ENCODE peak calls at places on chromosomes 13 and 19, in six cellular contexts. One of them, this sample, is unnamed.
A peak's percentile ranks its signal among the peaks of the same experiment; 100 is the strongest.

GRCh38 chr19:2952953-2953481 is 8.2 kb upstream of the ZNF77 start:
- DNase-seq in GM23338: no peak
- DNase-seq in heart left ventricle: no peak
- DNase-seq in RWPE1: peak; percentile 56
- DNase-seq in suprapubic skin: no peak
- DNase-seq in uterus: no peak
- DNase-seq in this sample: peak; percentile 83

GRCh38 chr13:33112745-33113144 is 96.5 kb downstream of the KL start:
- DNase-seq in GM23338: no peak
- DNase-seq in heart left ventricle: peak; percentile 48
- DNase-seq in RWPE1: no peak
- DNase-seq in suprapubic skin: no peak
- DNase-seq in uterus: no peak
- DNase-seq in this sample: no peak

GRCh38 chr13:27374650-27375049 is 49.8 kb upstream of the GTF3A start:
- DNase-seq in GM23338: peak; percentile 89
- DNase-seq in heart left ventricle: peak; percentile 58
- DNase-seq in RWPE1: peak; percentile 79
- DNase-seq in suprapubic skin: no peak
- DNase-seq in uterus: peak; percentile 48
- DNase-seq in this sample: peak; percentile 85

GRCh38 chr19:48230555-48231129 is 25.1 kb downstream of the CARD8 start:
- DNase-seq in GM23338: no peak
- DNase-seq in heart left ventricle: no peak
- DNase-seq in RWPE1: no peak
- DNase-seq in suprapubic skin: no peak
- DNase-seq in uterus: no peak
- DNase-seq in this sample: no peak

GRCh38 chr19:55546822-55547614 is 1.7 kb upstream of the SBK3 start:
- DNase-seq in GM23338: peak; percentile 46
- DNase-seq in heart left ventricle: peak; percentile 92
- DNase-seq in RWPE1: no peak
- DNase-seq in suprapubic skin: peak; percentile 82
- DNase-seq in uterus: peak; percentile 44
- DNase-seq in this sample: peak; percentile 46

GRCh38 chr13:55572862-55573261 is 1567.9 kb upstream of the PRR20A start:
- DNase-seq in GM23338: no peak
- DNase-seq in heart left ventricle: no peak
- DNase-seq in RWPE1: no peak
- DNase-seq in suprapubic skin: no peak
- DNase-seq in uterus: no peak
- DNase-seq in this sample: no peak

GRCh38 chr13:23699271-23699670 is 129.1 kb downstream of the TNFRSF19 start:
- DNase-seq in GM23338: no peak
- DNase-seq in heart left ventricle: no peak
- DNase-seq in RWPE1: no peak
- DNase-seq in suprapubic skin: no peak
- DNase-seq in uterus: no peak
- DNase-seq in this sample: no peak

GRCh38 chr13:34164585-34164984 is 346.6 kb downstream of the RFC3 start:
- DNase-seq in GM23338: peak; percentile 33
- DNase-seq in heart left ventricle: no peak
- DNase-seq in RWPE1: no peak
- DNase-seq in suprapubic skin: no peak
- DNase-seq in uterus: no peak
- DNase-seq in this sample: no peak

GRCh38 chr19:58033741-58034475 is at the start of gene ZSCAN1:
- DNase-seq in GM23338: peak; percentile 98
- DNase-seq in heart left ventricle: peak; percentile 95
- DNase-seq in RWPE1: no peak
- DNase-seq in suprapubic skin: peak; percentile 73
- DNase-seq in uterus: peak; percentile 72
- DNase-seq in this sample: peak; percentile 78

GRCh38 chr13:43786766-43787517 is at the start of gene ENOX1:
- DNase-seq in GM23338: peak; percentile 77
- DNase-seq in heart left ventricle: peak; percentile 83
- DNase-seq in RWPE1: peak; percentile 28
- DNase-seq in suprapubic skin: peak; percentile 65
- DNase-seq in uterus: peak; percentile 68
- DNase-seq in this sample: peak; percentile 22

GRCh38 chr13:43305416-43305815 is 282.0 kb downstream of the DNAJC15 start:
- DNase-seq in GM23338: no peak
- DNase-seq in heart left ventricle: no peak
- DNase-seq in RWPE1: no peak
- DNase-seq in suprapubic skin: no peak
- DNase-seq in uterus: no peak
- DNase-seq in this sample: no peak

GRCh38 chr13:77002590-77003190 is 10.8 kb downstream of the CLN5 start:
- DNase-seq in GM23338: peak; percentile 71
- DNase-seq in heart left ventricle: no peak
- DNase-seq in RWPE1: peak; percentile 30
- DNase-seq in suprapubic skin: no peak
- DNase-seq in uterus: no peak
- DNase-seq in this sample: no peak

DNA sequence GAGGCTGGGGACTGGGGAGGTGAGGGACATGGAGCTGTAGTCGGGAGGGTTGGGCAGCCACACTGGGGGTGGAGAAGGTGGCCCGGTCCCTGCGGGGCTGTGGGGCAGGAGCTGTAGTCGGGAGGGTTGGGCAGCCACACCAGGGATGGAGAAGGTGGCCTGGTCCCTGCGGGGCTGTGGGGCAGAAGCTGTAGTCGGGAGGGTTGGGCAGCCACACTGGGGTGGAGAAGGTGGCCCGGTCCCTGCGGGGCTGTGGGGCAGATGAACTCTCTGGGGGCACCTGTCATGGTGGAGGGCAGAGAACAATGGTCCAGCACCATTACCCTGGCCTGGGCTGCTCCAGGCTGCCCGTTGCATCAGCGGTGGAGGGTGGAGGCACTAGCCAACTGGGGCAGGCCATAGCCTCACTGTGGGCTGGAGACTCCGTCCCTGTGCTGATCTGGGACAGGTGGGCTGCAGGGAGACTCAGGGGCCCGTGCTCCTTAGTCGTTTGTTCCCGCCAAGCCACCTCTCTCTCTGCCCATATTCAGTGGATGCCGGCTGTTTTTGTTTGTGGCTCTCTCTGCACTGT is 51.4 kb downstream of the ATP11A start:
- DNase-seq in GM23338: no peak
- DNase-seq in heart left ventricle: no peak
- DNase-seq in RWPE1: no peak
- DNase-seq in suprapubic skin: no peak
- DNase-seq in uterus: no peak
- DNase-seq in this sample: no peak
- H3K27ac ChIP-seq in GM23338: peak overlapping the region; percentile 20
- H3K27ac ChIP-seq in heart left ventricle: peak overlapping the region; percentile 84
- H3K27ac ChIP-seq in RWPE1: no peak overlapping the region
- H3K27ac ChIP-seq in suprapubic skin: peak overlapping the region; percentile 73
- H3K27ac ChIP-seq in uterus: peak overlapping the region; percentile 80
- H3K27ac ChIP-seq in this sample: peak overlapping the region; percentile 12

GRCh38 chr13:113838711-113839201 is 25.1 kb downstream of the GAS6 start:
- DNase-seq in GM23338: no peak
- DNase-seq in heart left ventricle: no peak
- DNase-seq in RWPE1: no peak
- DNase-seq in suprapubic skin: no peak
- DNase-seq in uterus: no peak
- DNase-seq in this sample: no peak

GRCh38 chr13:113836917-113837553 is 26.8 kb downstream of the GAS6 start:
- DNase-seq in GM23338: no peak
- DNase-seq in heart left ventricle: peak; percentile 84
- DNase-seq in RWPE1: peak; percentile 77
- DNase-seq in suprapubic skin: no peak
- DNase-seq in uterus: peak; percentile 79
- DNase-seq in this sample: peak; percentile 53

GRCh38 chr13:113835461-113836274 is 28.2 kb downstream of the GAS6 start:
- DNase-seq in GM23338: no peak
- DNase-seq in heart left ventricle: no peak
- DNase-seq in RWPE1: no peak
- DNase-seq in suprapubic skin: no peak
- DNase-seq in uterus: no peak
- DNase-seq in this sample: no peak

GRCh38 chr13:113839536-113840204 is 24.2 kb downstream of the GAS6 start:
- DNase-seq in GM23338: no peak
- DNase-seq in heart left ventricle: peak; percentile 74
- DNase-seq in RWPE1: no peak
- DNase-seq in suprapubic skin: no peak
- DNase-seq in uterus: no peak
- DNase-seq in this sample: peak; percentile 76

GRCh38 chr13:113837554-113838355 is 26.1 kb downstream of the GAS6 start:
- DNase-seq in GM23338: no peak
- DNase-seq in heart left ventricle: peak; percentile 98
- DNase-seq in RWPE1: peak; percentile 93
- DNase-seq in suprapubic skin: peak; percentile 95
- DNase-seq in uterus: peak; percentile 98
- DNase-seq in this sample: peak; percentile 86
- H3K27ac ChIP-seq in GM23338: peak overlapping the region; percentile 50
- H3K27ac ChIP-seq in heart left ventricle: peak overlapping the region; percentile 81
- H3K27ac ChIP-seq in RWPE1: peak overlapping the region; percentile 100
- H3K27ac ChIP-seq in suprapubic skin: peak overlapping the region; percentile 81
- H3K27ac ChIP-seq in uterus: peak overlapping the region; percentile 92
- H3K27ac ChIP-seq in this sample: peak overlapping the region; percentile 24

DNA sequence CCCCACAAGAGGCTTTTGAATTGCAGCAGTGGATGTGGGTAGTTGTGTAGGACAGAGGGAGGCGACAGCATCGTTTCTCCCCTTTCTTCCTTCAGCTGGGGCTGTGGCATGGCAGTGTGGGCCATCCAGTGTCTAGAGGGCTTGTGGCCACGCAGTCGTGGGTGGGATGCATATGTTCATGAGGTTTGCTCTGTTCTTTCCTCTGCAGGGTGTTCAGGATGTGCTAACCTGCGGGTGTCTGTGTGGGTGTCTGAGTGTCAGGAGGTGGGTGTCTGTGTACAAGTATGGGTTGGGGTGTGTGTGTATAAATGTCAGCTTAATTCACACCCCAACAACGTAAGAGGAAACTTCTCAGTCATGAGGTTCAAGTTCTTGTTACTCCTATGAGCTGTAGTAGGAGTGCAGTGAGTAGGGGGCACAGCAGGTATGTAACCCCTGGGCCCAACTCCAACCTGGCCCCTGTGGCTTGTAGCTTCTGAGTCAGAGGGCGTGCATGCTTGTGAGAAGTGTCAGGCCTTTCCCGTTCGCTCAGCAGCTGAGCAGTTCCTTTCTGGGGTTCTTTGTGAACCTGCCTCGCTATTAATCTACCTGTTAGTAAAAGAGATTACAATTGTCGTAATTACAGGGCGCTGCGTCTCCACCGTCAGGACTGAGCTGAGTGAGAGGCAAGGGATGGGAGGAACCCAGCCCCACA is 49.0 kb downstream of the NFIX start:
- DNase-seq in GM23338: no peak
- DNase-seq in heart left ventricle: no peak
- DNase-seq in RWPE1: no peak
- DNase-seq in suprapubic skin: no peak
- DNase-seq in uterus: no peak
- DNase-seq in this sample: no peak
- H3K27ac ChIP-seq in GM23338: no peak overlapping the region
- H3K27ac ChIP-seq in heart left ventricle: peak overlapping the region; percentile 22
- H3K27ac ChIP-seq in RWPE1: peak overlapping the region; percentile 58
- H3K27ac ChIP-seq in suprapubic skin: peak overlapping the region; percentile 68
- H3K27ac ChIP-seq in uterus: peak overlapping the region; percentile 64
- H3K27ac ChIP-seq in this sample: no peak overlapping the region

DNA sequence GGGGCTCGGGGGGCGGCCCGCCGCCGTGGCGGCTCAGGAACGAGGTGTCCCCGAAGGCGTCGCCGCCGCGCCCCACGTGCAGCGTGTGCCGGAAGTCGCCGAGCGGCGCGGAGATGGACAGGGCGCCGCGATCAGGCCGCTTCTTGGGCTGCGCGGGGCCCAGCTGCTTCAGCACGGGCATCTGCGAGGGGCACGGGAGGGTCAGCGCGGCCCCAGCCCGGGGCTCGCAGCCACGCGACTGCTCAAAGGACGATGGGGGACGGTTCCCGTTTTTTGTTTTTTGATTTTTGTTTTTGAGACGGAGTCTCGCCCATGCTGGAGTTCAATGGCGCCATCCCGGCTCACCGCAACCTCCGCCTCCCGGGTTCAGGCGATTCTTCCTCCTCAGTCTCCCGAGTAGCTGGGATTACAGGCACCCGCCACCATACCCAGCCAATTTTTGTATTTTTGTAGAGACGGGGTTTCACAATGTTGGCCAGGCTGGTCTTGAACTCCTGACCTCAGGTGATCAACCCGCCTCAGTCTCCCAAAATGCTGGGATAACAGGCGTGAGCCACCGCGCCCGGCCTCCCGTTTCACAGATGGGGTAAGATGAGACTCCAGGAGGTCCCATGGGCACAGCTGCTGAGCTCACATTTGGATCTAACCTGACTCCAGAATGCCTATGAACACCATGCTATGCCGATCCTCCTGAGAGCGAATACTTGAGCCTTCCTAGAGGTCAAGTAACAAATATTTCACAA is 2.0 kb upstream of the LENG9 start:
- DNase-seq in GM23338: peak; percentile 54
- DNase-seq in heart left ventricle: no peak
- DNase-seq in RWPE1: no peak
- DNase-seq in suprapubic skin: peak; percentile 71
- DNase-seq in uterus: no peak
- DNase-seq in this sample: peak; percentile 34
- H3K27ac ChIP-seq in GM23338: no peak overlapping the region
- H3K27ac ChIP-seq in heart left ventricle: no peak overlapping the region
- H3K27ac ChIP-seq in RWPE1: peak overlapping the region; percentile 99
- H3K27ac ChIP-seq in suprapubic skin: no peak overlapping the region
- H3K27ac ChIP-seq in uterus: no peak overlapping the region
- H3K27ac ChIP-seq in this sample: peak overlapping the region; percentile 99

DNA sequence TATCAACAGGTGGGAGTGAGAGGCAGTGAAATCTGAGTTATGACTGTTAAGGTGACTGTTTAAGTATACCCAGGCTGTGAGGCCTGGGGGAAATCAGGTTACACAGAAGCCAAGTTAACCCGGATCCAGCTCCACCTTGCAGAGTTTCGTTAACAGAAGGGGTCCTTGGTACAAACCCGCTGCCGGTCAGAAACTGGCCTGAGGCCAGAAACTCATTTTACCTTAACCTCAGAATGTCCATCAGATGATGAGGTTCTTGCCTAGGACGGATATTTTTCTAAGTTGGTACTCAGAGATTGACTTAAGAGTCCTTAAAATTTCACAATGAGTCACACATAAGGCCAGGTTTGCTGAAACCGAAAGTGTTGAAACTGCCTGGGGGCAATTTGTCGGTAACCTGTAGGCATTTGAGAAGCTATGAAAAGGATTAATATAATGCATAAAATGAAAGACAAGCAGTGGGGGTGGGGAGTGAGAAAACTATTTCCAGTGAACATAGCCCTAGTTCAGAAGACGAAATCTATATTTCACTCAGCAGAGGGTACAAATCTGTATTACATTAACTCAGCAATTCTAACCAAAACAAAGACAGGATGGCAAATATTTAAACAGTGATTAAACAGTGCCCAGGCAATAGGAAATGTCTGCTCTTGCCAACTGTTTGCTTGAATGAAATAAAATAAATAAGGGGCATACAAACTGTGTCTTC is 350.6 kb downstream of the KCNRG start:
- DNase-seq in GM23338: no peak
- DNase-seq in heart left ventricle: no peak
- DNase-seq in RWPE1: peak; percentile 55
- DNase-seq in suprapubic skin: no peak
- DNase-seq in uterus: no peak
- DNase-seq in this sample: no peak
- H3K27ac ChIP-seq in GM23338: no peak overlapping the region
- H3K27ac ChIP-seq in heart left ventricle: no peak overlapping the region
- H3K27ac ChIP-seq in RWPE1: no peak overlapping the region
- H3K27ac ChIP-seq in suprapubic skin: no peak overlapping the region
- H3K27ac ChIP-seq in uterus: no peak overlapping the region
- H3K27ac ChIP-seq in this sample: no peak overlapping the region

This sample was measured in colonic mucosa.